ENCODE peak calls at places on chromosomes 6 and 20, in five cellular contexts. W is BE2C, D is Panc1, F is lung, Z is foreskin fibroblast. V is an unnamed sample.

GRCh38 chr20:38583306-38583705 is 2.3 kb downstream of the ADIG start:
- DNase-seq in D (no peak), Z (no peak), W (no peak), F (no peak), V (no peak)

GRCh38 chr6:41396335-41396734 is 60.9 kb downstream of the NCR2 start:
- DNase-seq in Z (no peak), W (no peak), F (no peak), D (no peak), V (no peak)

GRCh38 chr6:105832358-105832757 is 253.8 kb upstream of the PRDM1 start:
- DNase-seq in W (no peak), Z (no peak), F (no peak), D (no peak), V (no peak)

GRCh38 chr20:4156411-4156810 is 141.1 kb upstream of the RNF24 start:
- DNase-seq in D (no peak), F (no peak), Z (no peak), W (no peak), V (no peak)

GRCh38 chr20:9021216-9021615 is 47.7 kb upstream of the PLCB4 start:
- DNase-seq in W (no peak), D (no peak), F (no peak), Z (no peak), V (no peak)

GRCh38 chr20:63628246-63628975 is 1.5 kb upstream of the GMEB2 start:
- DNase-seq in F (peak; percentile 69), W (peak; percentile 83), D (peak; percentile 58), Z (peak; percentile 88), V (no peak)

GRCh38 chr20:9557411-9557810 is 43.0 kb downstream of the LAMP5 start:
- DNase-seq in D (no peak), Z (no peak), W (no peak), F (no peak), V (no peak)

GRCh38 chr6:16851758-16852157 is 90.5 kb upstream of the ATXN1 start:
- DNase-seq in D (no peak), F (no peak), W (no peak), Z (peak; percentile 16), V (no peak)

GRCh38 chr6:24391756-24392405 is 10.9 kb upstream of the MRS2 start:
- DNase-seq in D (no peak), W (no peak), F (no peak), Z (no peak), V (no peak)

GRCh38 chr6:24394061-24394460 is 8.7 kb upstream of the MRS2 start:
- DNase-seq in D (no peak), F (no peak), W (no peak), Z (no peak), V (no peak)

GRCh38 chr6:24397631-24398030 is 5.1 kb upstream of the MRS2 start:
- DNase-seq in F (no peak), D (no peak), Z (no peak), W (no peak), V (no peak)

GRCh38 chr6:24396764-24397163 is 6.0 kb upstream of the MRS2 start:
- DNase-seq in D (no peak), Z (no peak), F (no peak), W (no peak), V (no peak)

GRCh38 chr6:24394777-24395437 is 7.8 kb upstream of the MRS2 start:
- DNase-seq in Z (peak; percentile 87), D (no peak), W (no peak), F (no peak), V (peak; percentile 65)
- H3K4me3 ChIP-seq in Z (no peak overlapping the region), D (no peak overlapping the region), W (no peak overlapping the region), F (no peak overlapping the region), V (no peak overlapping the region)

GRCh38 chr20:21129861-21130260 is 4.0 kb downstream of the KIZ start:
- DNase-seq in D (no peak), F (no peak), Z (no peak), W (no peak), V (no peak)

GRCh38 chr20:21125072-21125848 is 622 bp upstream of the KIZ start:
- DNase-seq in Z (peak; percentile 71), W (peak; percentile 72), F (no peak), D (peak; percentile 58), V (peak; percentile 29)

GRCh38 chr20:21124190-21124589 is 1.7 kb upstream of the KIZ start:
- DNase-seq in W (no peak), D (no peak), F (no peak), Z (no peak), V (no peak)

GRCh38 chr20:21127201-21127981 is 1.5 kb downstream of the KIZ start:
- DNase-seq in D (no peak), W (no peak), Z (no peak), F (no peak), V (no peak)

DNA sequence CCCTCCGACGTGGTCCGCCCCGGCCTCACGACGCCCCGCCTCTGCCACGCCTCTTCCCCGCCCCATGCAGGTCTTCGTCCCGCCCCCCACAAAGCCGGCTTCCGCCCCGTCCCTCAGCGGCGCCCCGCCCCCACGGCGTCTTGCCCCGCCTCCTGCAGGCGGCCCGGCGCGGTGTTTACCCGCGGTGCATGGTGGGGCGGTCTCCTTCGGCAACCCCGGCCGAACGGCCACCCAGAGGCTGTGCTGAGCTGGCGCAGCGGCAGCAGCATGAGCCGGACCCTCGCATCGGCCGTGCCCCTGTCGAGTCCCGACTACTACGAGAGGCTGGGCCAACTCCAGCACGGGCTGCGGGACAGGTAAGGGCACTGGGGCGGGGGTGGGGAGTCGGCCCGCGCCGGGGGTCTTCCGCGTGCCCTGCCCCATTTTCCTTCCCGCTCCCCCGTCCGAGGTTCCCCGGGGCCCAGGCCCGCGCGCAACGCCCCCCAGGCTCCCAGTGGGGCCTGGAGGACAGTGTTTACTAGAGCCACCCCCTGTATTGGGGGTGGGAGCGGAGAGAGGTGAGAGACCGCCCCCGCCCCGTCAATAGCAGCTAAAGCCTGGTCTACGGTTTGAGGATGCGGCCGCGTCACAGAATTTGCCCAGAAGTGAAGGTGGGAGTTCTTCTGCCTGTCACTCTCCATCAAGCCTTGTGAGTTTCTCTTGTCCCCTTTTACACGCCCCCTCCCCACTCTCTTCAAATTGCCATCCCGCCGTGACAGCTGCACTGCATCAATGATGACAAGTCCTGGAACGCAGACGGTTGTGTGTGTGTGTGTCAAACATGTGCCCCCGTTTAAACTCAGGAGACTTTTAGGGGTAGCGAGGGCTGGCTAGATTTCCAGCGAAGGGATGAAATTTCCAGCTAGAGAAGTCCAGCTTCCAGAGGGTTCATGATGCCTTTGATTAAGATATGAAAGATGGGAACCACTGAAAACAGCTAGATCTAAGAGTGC is at the start of gene KIZ:
- DNase-seq in F (peak; percentile 97), D (peak; percentile 69), W (peak; percentile 99), Z (peak; percentile 99), V (no peak)
- TF ChIP-seq CTCF in F (peak; percentile 24), D (peak; percentile 46), W (peak; percentile 31), Z (peak; percentile 21), V (peak; percentile 37)

GRCh38 chr20:19747903-19748302 is 10.2 kb upstream of the RIN2 start:
- DNase-seq in F (no peak), Z (no peak), W (no peak), D (no peak), V (no peak)

GRCh38 chr20:19750907-19751636 is 7.0 kb upstream of the RIN2 start:
- DNase-seq in W (peak; percentile 16), D (no peak), F (no peak), Z (no peak), V (no peak)

GRCh38 chr20:19749537-19749936 is 8.5 kb upstream of the RIN2 start:
- DNase-seq in W (no peak), F (no peak), D (no peak), Z (no peak), V (no peak)

GRCh38 chr20:19748687-19749086 is 9.4 kb upstream of the RIN2 start:
- DNase-seq in D (no peak), F (no peak), W (no peak), Z (no peak), V (no peak)

DNA sequence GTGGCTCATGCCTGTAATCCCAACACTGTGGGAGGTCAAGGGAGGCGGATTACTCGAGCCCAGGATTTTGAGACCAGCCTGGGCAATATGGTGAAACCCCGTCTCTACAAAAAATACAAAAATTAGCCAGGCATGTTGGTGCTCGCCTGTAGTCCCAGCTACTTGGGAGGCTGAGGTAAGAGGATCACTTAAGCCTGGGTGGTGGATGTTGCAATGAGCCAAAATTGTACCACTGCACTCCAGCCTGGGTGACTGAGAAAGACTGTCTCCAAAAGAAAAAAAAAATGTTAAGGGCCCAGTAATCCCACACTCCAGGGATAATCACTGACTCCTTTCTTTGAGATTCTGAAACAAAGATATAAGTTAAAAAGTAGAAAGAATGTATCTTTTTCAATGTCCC is 7.9 kb upstream of the RIN2 start:
- DNase-seq in W (no peak), Z (no peak), F (no peak), D (no peak), V (no peak)
- H3K4me3 ChIP-seq in W (no peak overlapping the region), Z (no peak overlapping the region), F (no peak overlapping the region), D (no peak overlapping the region), V (no peak overlapping the region)

GRCh38 chr6:127695108-127695507 is 118.1 kb downstream of the C6orf58 start:
- DNase-seq in D (no peak), F (no peak), Z (no peak), W (no peak), V (no peak)

GRCh38 chr6:127691147-127691546 is 114.2 kb downstream of the C6orf58 start:
- DNase-seq in W (no peak), F (no peak), Z (no peak), D (no peak), V (no peak)

GRCh38 chr6:127684501-127684900 is 107.5 kb downstream of the C6orf58 start:
- DNase-seq in F (no peak), Z (no peak), W (no peak), D (no peak), V (no peak)

GRCh38 chr6:127690588-127690987 is 113.6 kb downstream of the C6orf58 start:
- DNase-seq in F (no peak), Z (no peak), D (no peak), W (no peak), V (no peak)

GRCh38 chr6:127690092-127690491 is 113.1 kb downstream of the C6orf58 start:
- DNase-seq in F (no peak), D (no peak), Z (peak; percentile 60), W (no peak), V (no peak)
- TF ChIP-seq CTCF in F (no peak), D (peak; percentile 74), Z (peak; percentile 69), W (peak; percentile 62), V (peak; percentile 74)

GRCh38 chr6:73521351-73522254 is 771 bp upstream of the EEF1A1 start:
- DNase-seq in D (no peak), Z (peak; percentile 90), W (peak; percentile 84), F (no peak), V (no peak)
- H3K4me3 ChIP-seq in D (peak overlapping the region; percentile 65), Z (peak overlapping the region; percentile 97), W (peak overlapping the region; percentile 76), F (peak overlapping the region; percentile 65), V (peak overlapping the region; percentile 75)

GRCh38 chr20:11270566-11270965 is 596.8 kb upstream of the JAG1 start:
- DNase-seq in D (no peak), W (no peak), Z (no peak), F (no peak), V (no peak)

GRCh38 chr20:11267762-11268335 is 594.0 kb upstream of the JAG1 start:
- DNase-seq in D (no peak), F (no peak), Z (no peak), W (no peak), V (no peak)

GRCh38 chr20:11266571-11266970 is 592.8 kb upstream of the JAG1 start:
- DNase-seq in W (no peak), Z (no peak), D (peak; percentile 22), F (no peak), V (no peak)

GRCh38 chr20:11271319-11271718 is 597.5 kb upstream of the JAG1 start:
- DNase-seq in D (no peak), W (no peak), Z (no peak), F (no peak), V (no peak)

GRCh38 chr20:11267131-11267761 is 593.4 kb upstream of the JAG1 start:
- DNase-seq in W (peak; percentile 25), D (peak; percentile 81), Z (peak; percentile 94), F (peak; percentile 34), V (peak; percentile 90)
- TF ChIP-seq CTCF in W (no peak), D (no peak), Z (peak; percentile 18), F (no peak), V (peak; percentile 23)

V was measured in epithelial cell of proximal tubule.